ENCODE peak calls at places on chromosomes 13 and 19, in four cellular contexts. X is thoracic aorta, P is astrocyte, E is lung. V is an unnamed sample.

GRCh38 chr19:9986787-9987281 is 23.5 kb downstream of the COL5A3 start:
- DNase-seq in X (peak), E (no peak), P (peak), V (no peak)

GRCh38 chr19:32642771-32643170 is 32.2 kb downstream of the ANKRD27 start:
- DNase-seq in P (no peak), X (no peak), E (no peak), V (no peak)

GRCh38 chr19:49546825-49547565 is 19.2 kb downstream of the RCN3 start:
- DNase-seq in P (peak), E (peak), X (peak), V (peak)

GRCh38 chr19:2167896-2168618 is 4.3 kb downstream of the DOT1L start:
- DNase-seq in X (peak), E (peak), P (peak), V (no peak)

GRCh38 chr19:5621945-5622464 is 571 bp downstream of the SAFB2 start:
- DNase-seq in E (no peak), X (no peak), P (no peak), V (no peak)

GRCh38 chr13:112053167-112053743 is 13.7 kb upstream of the SOX1 start:
- DNase-seq in X (no peak), E (no peak), P (no peak), V (no peak)

GRCh38 chr19:28694812-28695211 is 518.1 kb downstream of the UQCRFS1 start:
- DNase-seq in E (no peak), P (no peak), X (no peak), V (no peak)

GRCh38 chr13:41007359-41008118 is 11.6 kb downstream of the ELF1 start:
- DNase-seq in P (no peak), E (no peak), X (no peak), V (no peak)

GRCh38 chr13:114141261-114141996 is 9.0 kb upstream of the RASA3 start:
- DNase-seq in P (no peak), E (no peak), X (no peak), V (no peak)

GRCh38 chr13:94722596-94722995 is 10.3 kb upstream of the SOX21 start:
- DNase-seq in E (no peak), P (peak), X (no peak), V (no peak)

GRCh38 chr13:42740753-42741152 is 40.6 kb upstream of the FAM216B start:
- DNase-seq in X (no peak), P (no peak), E (peak), V (no peak)

GRCh38 chr19:49890349-49891311 is 6.1 kb downstream of the IL4I1 start:
- DNase-seq in P (no peak), X (no peak), E (no peak), V (peak)

GRCh38 chr19:18915639-18916038 is 3.5 kb downstream of the COPE start:
- DNase-seq in X (no peak), P (no peak), E (no peak), V (no peak)

GRCh38 chr13:67120872-67121531 is 109.1 kb downstream of the PCDH9 start:
- DNase-seq in P (peak), X (no peak), E (no peak), V (no peak)

GRCh38 chr19:49691243-49692101 is 556 bp downstream of the CPT1C start:
- DNase-seq in P (peak), E (no peak), X (no peak), V (no peak)

GRCh38 chr13:37446503-37446902 is 152.1 kb downstream of the POSTN start:
- DNase-seq in P (peak), E (no peak), X (no peak), V (peak)

GRCh38 chr19:47239610-47240296 is 8.8 kb upstream of the BBC3 start:
- DNase-seq in X (no peak), P (peak), E (no peak), V (no peak)

GRCh38 chr19:34452671-34453253 is 24.6 kb downstream of the UBA2 start:
- DNase-seq in X (no peak), E (no peak), P (no peak), V (no peak)

GRCh38 chr13:26262156-26262555 is 8.2 kb downstream of the CDK8 start:
- DNase-seq in P (no peak), X (no peak), E (no peak), V (no peak)

GRCh38 chr19:47075941-47076340 is 27.5 kb upstream of the TMEM160 start:
- DNase-seq in E (no peak), P (no peak), X (no peak), V (no peak)

DNA sequence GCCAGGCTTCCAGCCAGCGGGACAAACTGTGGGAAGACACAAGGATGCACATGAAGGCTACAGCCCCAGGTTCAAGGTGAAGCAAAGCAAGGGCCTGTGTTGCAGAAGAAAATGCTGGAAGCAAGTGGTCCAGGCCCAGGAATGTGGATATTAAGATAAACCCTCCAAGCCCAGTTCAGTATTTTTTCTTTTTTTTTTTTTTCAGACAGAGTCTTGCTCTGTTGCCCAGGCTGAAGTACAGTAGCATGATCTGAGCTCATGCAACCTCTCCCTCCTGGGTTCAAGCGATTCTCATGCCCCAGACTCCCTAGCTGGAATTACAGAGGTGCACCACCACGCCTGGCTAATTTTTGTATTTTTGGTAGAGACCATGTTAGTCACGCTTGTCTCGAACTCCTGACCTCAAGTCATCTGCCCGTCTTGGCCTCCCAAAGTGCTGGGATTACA is 4.4 kb downstream of the PRDX2 start:
- DNase-seq in E (no peak), P (no peak), X (no peak), V (no peak)
- H3K27ac ChIP-seq in E (no peak), P (no peak), X (peak), V (peak)

DNA sequence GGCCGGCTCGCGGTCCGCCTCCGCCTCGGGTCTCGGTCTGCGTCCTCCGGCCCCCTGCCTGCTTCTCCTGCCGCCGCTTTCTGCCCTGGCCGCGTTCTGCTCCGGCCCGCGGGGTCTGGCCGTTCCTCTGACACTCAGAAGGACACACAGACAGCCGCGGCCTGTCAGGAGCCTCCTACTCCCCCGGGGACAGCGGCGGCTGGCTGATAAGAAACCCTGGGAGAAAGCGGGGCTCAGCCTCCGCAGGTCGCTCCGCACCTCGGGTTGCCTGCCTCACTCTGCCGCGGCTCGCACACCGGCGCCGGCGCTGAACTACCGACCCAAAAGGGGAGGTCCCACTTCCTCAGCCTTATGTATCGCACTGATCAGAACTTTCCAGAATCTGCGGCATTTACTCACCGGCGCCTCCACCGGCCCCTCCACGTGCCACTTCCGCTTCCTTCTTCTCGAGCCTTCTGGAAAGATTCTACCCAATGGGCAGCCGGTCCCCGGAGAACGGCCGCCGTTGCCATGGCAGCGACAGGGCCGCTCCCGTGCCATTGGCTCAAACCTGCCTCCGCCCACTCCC is at the start of gene HSPH1:
- DNase-seq in X (peak), P (peak), E (peak), V (peak)
- TF ChIP-seq CTCF in X (peak), P (no peak), E (no peak), V (peak)

GRCh38 chr13:103395140-103395539 is 328.9 kb upstream of the SLC10A2 start:
- DNase-seq in X (no peak), E (no peak), P (no peak), V (no peak)
- H3K27ac ChIP-seq in X (no peak), E (no peak), P (no peak), V (no peak)

GRCh38 chr19:347946-348861 is 3.6 kb upstream of the MIER2 start:
- DNase-seq in X (no peak), E (no peak), P (no peak), V (no peak)
- TF ChIP-seq CTCF in X (no peak), E (no peak), P (no peak), V (no peak)

DNA sequence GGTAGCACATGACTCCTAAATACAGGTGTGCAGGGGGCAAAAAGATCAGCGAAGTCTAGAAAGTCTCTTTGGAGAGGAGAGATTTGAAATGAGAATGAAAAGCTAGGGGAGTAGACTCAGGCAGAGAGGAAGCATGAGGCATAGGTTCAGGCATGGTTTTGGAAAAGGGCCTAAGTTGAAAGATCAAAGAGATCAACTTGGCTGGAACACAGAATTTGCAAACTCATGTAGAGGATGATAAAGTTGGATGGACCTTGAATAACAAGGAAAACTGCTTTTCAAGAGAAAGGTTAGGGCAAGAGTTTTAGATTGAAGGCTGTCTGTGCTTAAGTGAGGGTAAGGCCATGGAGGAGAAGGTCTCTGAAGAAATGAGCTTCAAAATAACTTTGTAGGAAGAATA is 47.4 kb upstream of the UBAC2 start:
- DNase-seq in E (no peak), P (peak), X (no peak), V (no peak)
- H3K27ac ChIP-seq in E (no peak), P (no peak), X (no peak), V (no peak)

GRCh38 chr13:51935326-51936171 is 73.8 kb downstream of the CCDC70 start:
- DNase-seq in E (no peak), X (no peak), P (no peak), V (peak)
- TF ChIP-seq CTCF in E (no peak), X (peak), P (no peak), V (peak)

DNA sequence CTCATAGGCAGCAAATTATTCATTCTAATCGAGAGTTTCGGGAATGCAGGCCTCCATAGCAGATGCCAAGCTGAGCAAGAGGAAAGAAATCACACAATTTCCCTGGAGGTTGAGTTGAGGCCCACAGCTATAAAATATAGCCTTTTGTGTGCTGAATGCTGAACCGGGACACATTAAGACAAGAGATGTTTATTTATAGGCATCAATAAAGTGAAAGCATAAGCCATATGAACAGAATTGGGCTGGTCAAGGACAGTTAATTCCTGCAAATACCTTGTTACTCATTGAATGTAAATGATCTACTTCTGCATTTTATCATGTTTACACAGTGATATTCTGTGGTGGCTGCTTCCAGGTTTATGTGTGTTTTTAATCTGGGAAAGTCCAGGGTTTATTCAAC is 461.7 kb downstream of the KLF12 start:
- DNase-seq in P (peak), X (no peak), E (no peak), V (no peak)
- H3K27ac ChIP-seq in P (no peak), X (no peak), E (no peak), V (no peak)

GRCh38 chr19:12757544-12758274 is 6.1 kb downstream of the BEST2 start:
- DNase-seq in P (peak), E (peak), X (no peak), V (peak)
- TF ChIP-seq CTCF in P (peak), E (peak), X (peak), V (peak)

DNA sequence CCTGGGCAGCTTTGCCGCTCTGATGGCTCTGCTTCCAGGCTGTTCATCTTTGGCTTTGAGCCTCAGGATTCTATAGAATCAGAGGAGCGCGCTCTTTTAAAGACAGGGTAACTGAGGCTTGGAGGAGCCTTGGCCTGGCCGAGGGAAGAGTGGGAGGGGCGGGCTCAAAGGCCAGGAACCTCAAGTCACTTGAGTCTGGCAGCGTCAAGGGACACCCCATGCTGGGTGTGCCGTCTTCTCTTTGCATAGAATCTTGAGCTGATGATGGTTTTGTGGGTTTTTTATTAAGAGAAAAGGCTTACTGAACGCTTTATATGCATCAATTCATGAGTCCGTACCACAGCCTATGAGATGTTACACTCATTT is 1.1 kb downstream of the PGLS start:
- DNase-seq in P (no peak), E (no peak), X (no peak), V (no peak)
- H3K27ac ChIP-seq in P (peak), E (peak), X (peak), V (peak)